ENCODE peak calls at places on chromosomes 3 and 15, in four cellular contexts. Y, L, A and F are unnamed samples.

GRCh38 chr15:100107151-100107550 is 234.6 kb downstream of the ADAMTS17 start:
- DNase-seq in Y (no peak), L (no peak), A (no peak), F (no peak)

GRCh38 chr3:43871627-43872245 is 181.0 kb downstream of the ABHD5 start:
- DNase-seq in Y (no peak), L (no peak), A (no peak), F (no peak)

GRCh38 chr3:30292192-30292893 is 314.1 kb upstream of the TGFBR2 start:
- DNase-seq in Y (no peak), L (no peak), A (no peak), F (no peak)

GRCh38 chr15:66682865-66683264 is 19.2 kb upstream of the SMAD6 start:
- DNase-seq in Y (no peak), L (no peak), A (no peak), F (no peak)

GRCh38 chr3:124639406-124640237 is 90.6 kb upstream of the UMPS start:
- DNase-seq in Y (peak), L (no peak), A (no peak), F (no peak)

GRCh38 chr3:101695779-101696372 is 9.4 kb upstream of the RPL24 start:
- DNase-seq in Y (peak), L (no peak), A (no peak), F (no peak)

GRCh38 chr3:110711851-110712396 is 359.7 kb upstream of the NECTIN3 start:
- DNase-seq in Y (no peak), L (no peak), A (no peak), F (no peak)

GRCh38 chr15:29097168-29097567 is 172.5 kb downstream of the NSMCE3 start:
- DNase-seq in Y (no peak), L (no peak), A (no peak), F (no peak)

GRCh38 chr15:78194568-78194925 is 39.8 kb downstream of the ACSBG1 start:
- DNase-seq in Y (no peak), L (no peak), A (no peak), F (no peak)

GRCh38 chr3:13015286-13016082 is 57.7 kb downstream of the IQSEC1 start:
- DNase-seq in Y (no peak), L (no peak), A (no peak), F (no peak)

GRCh38 chr3:37559461-37559860 is 302.2 kb upstream of the CTDSPL start:
- DNase-seq in Y (no peak), L (no peak), A (no peak), F (no peak)

GRCh38 chr15:98648654-98649537 is 557 bp downstream of the IGF1R start:
- DNase-seq in Y (peak), L (no peak), A (no peak), F (no peak)

GRCh38 chr3:149969110-149969944 is 1.4 kb downstream of the PFN2 start:
- DNase-seq in Y (peak), L (no peak), A (no peak), F (peak)

GRCh38 chr15:40002295-40002694 is 36.7 kb downstream of the SRP14 start:
- DNase-seq in Y (peak), L (no peak), A (no peak), F (no peak)

GRCh38 chr15:97652700-97653167 is 307.8 kb upstream of the ARRDC4 start:
- DNase-seq in Y (no peak), L (no peak), A (no peak), F (no peak)

GRCh38 chr3:33071946-33072345 is 25.0 kb downstream of the GLB1 start:
- DNase-seq in Y (no peak), L (no peak), A (no peak), F (no peak)

GRCh38 chr3:141448606-141449216 is 38.1 kb upstream of the RASA2 start:
- DNase-seq in Y (no peak), L (no peak), A (no peak), F (no peak)